ENCODE peak calls at places on chromosomes 4 and X, in six cellular contexts. One of them, this sample, is unnamed.
A peak's percentile ranks its signal among the peaks of the same experiment; 100 is the strongest.

GRCh38 chr4:187814737-187815465 is 180.7 kb upstream of the ZFP42 start:
- DNase-seq in cardiac muscle cell: no peak
- DNase-seq in D341Med: no peak
- DNase-seq in ovary: no peak
- DNase-seq in A673: no peak
- DNase-seq in stimulated activated CD4-positive, alpha-beta T cell treated with anti-CD3 and anti-CD28 coated beads, Interleukin-15, amount 100 ng/mL, for 1 hour: no peak
- DNase-seq in this sample: no peak

GRCh38 chrX:12434493-12434892 is 296.2 kb downstream of the FRMPD4 start:
- DNase-seq in stimulated activated CD4-positive, alpha-beta T cell treated with anti-CD3 and anti-CD28 coated beads, Interleukin-15, amount 100 ng/mL, for 1 hour: no peak
- DNase-seq in D341Med: no peak
- DNase-seq in cardiac muscle cell: no peak
- DNase-seq in ovary: no peak
- DNase-seq in A673: no peak
- DNase-seq in this sample: no peak

GRCh38 chrX:105302246-105302645 is 81.8 kb upstream of the TEX13A start:
- DNase-seq in A673: no peak
- DNase-seq in cardiac muscle cell: no peak
- DNase-seq in ovary: no peak
- DNase-seq in stimulated activated CD4-positive, alpha-beta T cell treated with anti-CD3 and anti-CD28 coated beads, Interleukin-15, amount 100 ng/mL, for 1 hour: no peak
- DNase-seq in D341Med: no peak
- DNase-seq in this sample: no peak

GRCh38 chr4:94452476-94453300 is 946 bp downstream of the PDLIM5 start:
- DNase-seq in cardiac muscle cell: peak; percentile 92
- DNase-seq in ovary: peak; percentile 79
- DNase-seq in stimulated activated CD4-positive, alpha-beta T cell treated with anti-CD3 and anti-CD28 coated beads, Interleukin-15, amount 100 ng/mL, for 1 hour: no peak
- DNase-seq in A673: peak; percentile 44
- DNase-seq in D341Med: peak; percentile 76
- DNase-seq in this sample: peak; percentile 66

GRCh38 chr4:155106629-155107028 is 101.8 kb upstream of the NPY2R start:
- DNase-seq in D341Med: no peak
- DNase-seq in A673: no peak
- DNase-seq in ovary: no peak
- DNase-seq in stimulated activated CD4-positive, alpha-beta T cell treated with anti-CD3 and anti-CD28 coated beads, Interleukin-15, amount 100 ng/mL, for 1 hour: no peak
- DNase-seq in cardiac muscle cell: no peak
- DNase-seq in this sample: no peak

GRCh38 chr4:3652586-3652985 is 113.6 kb upstream of the ADRA2C start:
- DNase-seq in cardiac muscle cell: no peak
- DNase-seq in D341Med: no peak
- DNase-seq in stimulated activated CD4-positive, alpha-beta T cell treated with anti-CD3 and anti-CD28 coated beads, Interleukin-15, amount 100 ng/mL, for 1 hour: no peak
- DNase-seq in A673: no peak
- DNase-seq in ovary: no peak
- DNase-seq in this sample: no peak

GRCh38 chr4:52659016-52659721 is at the start of gene USP46:
- DNase-seq in stimulated activated CD4-positive, alpha-beta T cell treated with anti-CD3 and anti-CD28 coated beads, Interleukin-15, amount 100 ng/mL, for 1 hour: peak; percentile 6
- DNase-seq in ovary: peak; percentile 78
- DNase-seq in D341Med: peak; percentile 90
- DNase-seq in cardiac muscle cell: peak; percentile 89
- DNase-seq in A673: peak; percentile 66
- DNase-seq in this sample: peak; percentile 64

GRCh38 chr4:83009529-83009928 is 1.1 kb downstream of the LIN54 start:
- DNase-seq in cardiac muscle cell: no peak
- DNase-seq in A673: no peak
- DNase-seq in D341Med: no peak
- DNase-seq in stimulated activated CD4-positive, alpha-beta T cell treated with anti-CD3 and anti-CD28 coated beads, Interleukin-15, amount 100 ng/mL, for 1 hour: no peak
- DNase-seq in ovary: no peak
- DNase-seq in this sample: no peak

GRCh38 chr4:171644430-171645057 is 168.7 kb upstream of the GALNTL6 start:
- DNase-seq in D341Med: no peak
- DNase-seq in ovary: no peak
- DNase-seq in A673: no peak
- DNase-seq in stimulated activated CD4-positive, alpha-beta T cell treated with anti-CD3 and anti-CD28 coated beads, Interleukin-15, amount 100 ng/mL, for 1 hour: no peak
- DNase-seq in cardiac muscle cell: no peak
- DNase-seq in this sample: peak; percentile 9

GRCh38 chr4:19739101-19739651 is 512.5 kb upstream of the SLIT2 start:
- DNase-seq in D341Med: no peak
- DNase-seq in ovary: no peak
- DNase-seq in cardiac muscle cell: no peak
- DNase-seq in A673: peak; percentile 75
- DNase-seq in stimulated activated CD4-positive, alpha-beta T cell treated with anti-CD3 and anti-CD28 coated beads, Interleukin-15, amount 100 ng/mL, for 1 hour: no peak
- DNase-seq in this sample: peak; percentile 16

GRCh38 chr4:71752383-71753042 is 31.4 kb downstream of the GC start:
- DNase-seq in A673: no peak
- DNase-seq in D341Med: no peak
- DNase-seq in stimulated activated CD4-positive, alpha-beta T cell treated with anti-CD3 and anti-CD28 coated beads, Interleukin-15, amount 100 ng/mL, for 1 hour: no peak
- DNase-seq in ovary: no peak
- DNase-seq in cardiac muscle cell: no peak
- DNase-seq in this sample: no peak

GRCh38 chr4:130395871-130396270 is 1299.9 kb downstream of the C4orf33 start:
- DNase-seq in D341Med: no peak
- DNase-seq in ovary: no peak
- DNase-seq in stimulated activated CD4-positive, alpha-beta T cell treated with anti-CD3 and anti-CD28 coated beads, Interleukin-15, amount 100 ng/mL, for 1 hour: no peak
- DNase-seq in cardiac muscle cell: no peak
- DNase-seq in A673: peak; percentile 58
- DNase-seq in this sample: no peak

GRCh38 chrX:134186362-134187121 is 50.4 kb upstream of the CCDC160 start:
- DNase-seq in D341Med: no peak
- DNase-seq in cardiac muscle cell: peak; percentile 25
- DNase-seq in stimulated activated CD4-positive, alpha-beta T cell treated with anti-CD3 and anti-CD28 coated beads, Interleukin-15, amount 100 ng/mL, for 1 hour: peak; percentile 10
- DNase-seq in A673: no peak
- DNase-seq in ovary: no peak
- DNase-seq in this sample: peak; percentile 47

GRCh38 chr4:78059524-78059889 is 2.4 kb downstream of the FRAS1 start:
- DNase-seq in ovary: no peak
- DNase-seq in D341Med: peak; percentile 80
- DNase-seq in A673: peak; percentile 63
- DNase-seq in stimulated activated CD4-positive, alpha-beta T cell treated with anti-CD3 and anti-CD28 coated beads, Interleukin-15, amount 100 ng/mL, for 1 hour: no peak
- DNase-seq in cardiac muscle cell: peak; percentile 90
- DNase-seq in this sample: peak; percentile 78

GRCh38 chrX:29299689-29300088 is 712.4 kb downstream of the IL1RAPL1 start:
- DNase-seq in D341Med: no peak
- DNase-seq in stimulated activated CD4-positive, alpha-beta T cell treated with anti-CD3 and anti-CD28 coated beads, Interleukin-15, amount 100 ng/mL, for 1 hour: no peak
- DNase-seq in ovary: no peak
- DNase-seq in A673: no peak
- DNase-seq in cardiac muscle cell: no peak
- DNase-seq in this sample: no peak